ENCODE peak calls at places on chromosomes 16 and 17, in seven cellular contexts. One of them, this sample, is unnamed.

GRCh38 chr17:40363480-40363838 is 1.1 kb downstream of the GJD3 start:
- DNase-seq in immature natural killer cell: no peak
- DNase-seq in fibroblast of the conjunctiva: no peak
- DNase-seq in Daoy: no peak
- DNase-seq in activated T-cell treated with anti-CD3 and anti-CD28 coated beads for 1 hour: no peak
- DNase-seq in SW480: no peak
- DNase-seq in natural killer cell treated with Interleukin-12 subunit alpha and Interleukin-12 subunit beta and Interleukin-15 and Interleukin-18, amount 100 ng/mL, for 72 hours: no peak
- DNase-seq in this sample: no peak

GRCh38 chr17:28363186-28363585 is 1.8 kb downstream of the SEBOX start:
- DNase-seq in Daoy: no peak
- DNase-seq in fibroblast of the conjunctiva: no peak
- DNase-seq in immature natural killer cell: no peak
- DNase-seq in SW480: no peak
- DNase-seq in activated T-cell treated with anti-CD3 and anti-CD28 coated beads for 1 hour: no peak
- DNase-seq in natural killer cell treated with Interleukin-12 subunit alpha and Interleukin-12 subunit beta and Interleukin-15 and Interleukin-18, amount 100 ng/mL, for 72 hours: no peak
- DNase-seq in this sample: no peak

GRCh38 chr17:18332909-18333489 is 17.9 kb downstream of the SMCR8 start:
- DNase-seq in activated T-cell treated with anti-CD3 and anti-CD28 coated beads for 1 hour: no peak
- DNase-seq in SW480: no peak
- DNase-seq in natural killer cell treated with Interleukin-12 subunit alpha and Interleukin-12 subunit beta and Interleukin-15 and Interleukin-18, amount 100 ng/mL, for 72 hours: no peak
- DNase-seq in Daoy: no peak
- DNase-seq in immature natural killer cell: no peak
- DNase-seq in fibroblast of the conjunctiva: no peak
- DNase-seq in this sample: no peak

GRCh38 chr17:41772586-41773189 is 13.8 kb downstream of the JUP start:
- DNase-seq in Daoy: no peak
- DNase-seq in SW480: no peak
- DNase-seq in fibroblast of the conjunctiva: no peak
- DNase-seq in natural killer cell treated with Interleukin-12 subunit alpha and Interleukin-12 subunit beta and Interleukin-15 and Interleukin-18, amount 100 ng/mL, for 72 hours: no peak
- DNase-seq in activated T-cell treated with anti-CD3 and anti-CD28 coated beads for 1 hour: no peak
- DNase-seq in immature natural killer cell: no peak
- DNase-seq in this sample: no peak

GRCh38 chr16:1159973-1160772 is 7.3 kb downstream of the CACNA1H start:
- DNase-seq in fibroblast of the conjunctiva: no peak
- DNase-seq in natural killer cell treated with Interleukin-12 subunit alpha and Interleukin-12 subunit beta and Interleukin-15 and Interleukin-18, amount 100 ng/mL, for 72 hours: no peak
- DNase-seq in immature natural killer cell: no peak
- DNase-seq in activated T-cell treated with anti-CD3 and anti-CD28 coated beads for 1 hour: no peak
- DNase-seq in Daoy: no peak
- DNase-seq in SW480: peak
- DNase-seq in this sample: no peak

GRCh38 chr17:22484826-22485225 is 792.5 kb downstream of the KCNJ18 start:
- DNase-seq in activated T-cell treated with anti-CD3 and anti-CD28 coated beads for 1 hour: no peak
- DNase-seq in fibroblast of the conjunctiva: no peak
- DNase-seq in immature natural killer cell: no peak
- DNase-seq in SW480: no peak
- DNase-seq in Daoy: no peak
- DNase-seq in natural killer cell treated with Interleukin-12 subunit alpha and Interleukin-12 subunit beta and Interleukin-15 and Interleukin-18, amount 100 ng/mL, for 72 hours: no peak
- DNase-seq in this sample: no peak

GRCh38 chr16:67441289-67441753 is 10.4 kb downstream of the HSD11B2 start:
- DNase-seq in immature natural killer cell: no peak
- DNase-seq in natural killer cell treated with Interleukin-12 subunit alpha and Interleukin-12 subunit beta and Interleukin-15 and Interleukin-18, amount 100 ng/mL, for 72 hours: no peak
- DNase-seq in SW480: peak
- DNase-seq in fibroblast of the conjunctiva: no peak
- DNase-seq in Daoy: no peak
- DNase-seq in activated T-cell treated with anti-CD3 and anti-CD28 coated beads for 1 hour: no peak
- DNase-seq in this sample: no peak

GRCh38 chr17:41065829-41066624 is at the start of gene KRTAP2-4:
- DNase-seq in SW480: peak
- DNase-seq in immature natural killer cell: no peak
- DNase-seq in Daoy: peak
- DNase-seq in natural killer cell treated with Interleukin-12 subunit alpha and Interleukin-12 subunit beta and Interleukin-15 and Interleukin-18, amount 100 ng/mL, for 72 hours: no peak
- DNase-seq in fibroblast of the conjunctiva: no peak
- DNase-seq in activated T-cell treated with anti-CD3 and anti-CD28 coated beads for 1 hour: no peak
- DNase-seq in this sample: no peak

GRCh38 chr17:45016823-45017222 is 34.6 kb downstream of the DCAKD start:
- DNase-seq in fibroblast of the conjunctiva: no peak
- DNase-seq in natural killer cell treated with Interleukin-12 subunit alpha and Interleukin-12 subunit beta and Interleukin-15 and Interleukin-18, amount 100 ng/mL, for 72 hours: no peak
- DNase-seq in Daoy: peak
- DNase-seq in activated T-cell treated with anti-CD3 and anti-CD28 coated beads for 1 hour: no peak
- DNase-seq in immature natural killer cell: no peak
- DNase-seq in SW480: no peak
- DNase-seq in this sample: no peak

GRCh38 chr16:21646721-21647561 is 5.5 kb downstream of the IGSF6 start:
- DNase-seq in immature natural killer cell: peak
- DNase-seq in Daoy: peak
- DNase-seq in natural killer cell treated with Interleukin-12 subunit alpha and Interleukin-12 subunit beta and Interleukin-15 and Interleukin-18, amount 100 ng/mL, for 72 hours: peak
- DNase-seq in SW480: peak
- DNase-seq in fibroblast of the conjunctiva: no peak
- DNase-seq in activated T-cell treated with anti-CD3 and anti-CD28 coated beads for 1 hour: peak
- DNase-seq in this sample: no peak

GRCh38 chr17:2427215-2427614 is 26.4 kb upstream of the MNT start:
- DNase-seq in activated T-cell treated with anti-CD3 and anti-CD28 coated beads for 1 hour: no peak
- DNase-seq in Daoy: no peak
- DNase-seq in fibroblast of the conjunctiva: no peak
- DNase-seq in SW480: no peak
- DNase-seq in natural killer cell treated with Interleukin-12 subunit alpha and Interleukin-12 subunit beta and Interleukin-15 and Interleukin-18, amount 100 ng/mL, for 72 hours: no peak
- DNase-seq in immature natural killer cell: no peak
- DNase-seq in this sample: no peak

GRCh38 chr16:49469930-49470451 is 96.4 kb downstream of the C16orf78 start:
- DNase-seq in SW480: no peak
- DNase-seq in activated T-cell treated with anti-CD3 and anti-CD28 coated beads for 1 hour: no peak
- DNase-seq in immature natural killer cell: no peak
- DNase-seq in fibroblast of the conjunctiva: no peak
- DNase-seq in natural killer cell treated with Interleukin-12 subunit alpha and Interleukin-12 subunit beta and Interleukin-15 and Interleukin-18, amount 100 ng/mL, for 72 hours: no peak
- DNase-seq in Daoy: no peak
- DNase-seq in this sample: no peak

GRCh38 chr17:68707032-68707431 is 105.9 kb upstream of the FAM20A start:
- DNase-seq in fibroblast of the conjunctiva: peak
- DNase-seq in Daoy: peak
- DNase-seq in SW480: no peak
- DNase-seq in activated T-cell treated with anti-CD3 and anti-CD28 coated beads for 1 hour: no peak
- DNase-seq in immature natural killer cell: no peak
- DNase-seq in natural killer cell treated with Interleukin-12 subunit alpha and Interleukin-12 subunit beta and Interleukin-15 and Interleukin-18, amount 100 ng/mL, for 72 hours: no peak
- DNase-seq in this sample: no peak

GRCh38 chr17:61996916-61997605 is 68.0 kb downstream of the MED13 start:
- DNase-seq in fibroblast of the conjunctiva: no peak
- DNase-seq in Daoy: no peak
- DNase-seq in activated T-cell treated with anti-CD3 and anti-CD28 coated beads for 1 hour: no peak
- DNase-seq in SW480: no peak
- DNase-seq in immature natural killer cell: no peak
- DNase-seq in natural killer cell treated with Interleukin-12 subunit alpha and Interleukin-12 subunit beta and Interleukin-15 and Interleukin-18, amount 100 ng/mL, for 72 hours: no peak
- DNase-seq in this sample: no peak

GRCh38 chr16:2044541-2044940 is 3.1 kb downstream of the NTHL1 start:
- DNase-seq in natural killer cell treated with Interleukin-12 subunit alpha and Interleukin-12 subunit beta and Interleukin-15 and Interleukin-18, amount 100 ng/mL, for 72 hours: no peak
- DNase-seq in fibroblast of the conjunctiva: no peak
- DNase-seq in immature natural killer cell: no peak
- DNase-seq in SW480: no peak
- DNase-seq in Daoy: no peak
- DNase-seq in activated T-cell treated with anti-CD3 and anti-CD28 coated beads for 1 hour: no peak
- DNase-seq in this sample: no peak

GRCh38 chr16:2977440-2977839 is 2.8 kb downstream of the PKMYT1 start:
- DNase-seq in SW480: no peak
- DNase-seq in immature natural killer cell: no peak
- DNase-seq in fibroblast of the conjunctiva: no peak
- DNase-seq in activated T-cell treated with anti-CD3 and anti-CD28 coated beads for 1 hour: no peak
- DNase-seq in natural killer cell treated with Interleukin-12 subunit alpha and Interleukin-12 subunit beta and Interleukin-15 and Interleukin-18, amount 100 ng/mL, for 72 hours: no peak
- DNase-seq in Daoy: no peak
- DNase-seq in this sample: no peak

GRCh38 chr17:80477647-80478478 is 1.5 kb upstream of the NPTX1 start:
- DNase-seq in SW480: no peak
- DNase-seq in Daoy: peak
- DNase-seq in fibroblast of the conjunctiva: no peak
- DNase-seq in activated T-cell treated with anti-CD3 and anti-CD28 coated beads for 1 hour: peak
- DNase-seq in immature natural killer cell: no peak
- DNase-seq in natural killer cell treated with Interleukin-12 subunit alpha and Interleukin-12 subunit beta and Interleukin-15 and Interleukin-18, amount 100 ng/mL, for 72 hours: no peak
- DNase-seq in this sample: no peak

GRCh38 chr17:38693700-38694329 is 11.3 kb upstream of the MLLT6 start:
- DNase-seq in Daoy: no peak
- DNase-seq in immature natural killer cell: no peak
- DNase-seq in activated T-cell treated with anti-CD3 and anti-CD28 coated beads for 1 hour: no peak
- DNase-seq in natural killer cell treated with Interleukin-12 subunit alpha and Interleukin-12 subunit beta and Interleukin-15 and Interleukin-18, amount 100 ng/mL, for 72 hours: no peak
- DNase-seq in SW480: no peak
- DNase-seq in fibroblast of the conjunctiva: peak
- DNase-seq in this sample: no peak

GRCh38 chr17:78019367-78019975 is 61.0 kb downstream of the TNRC6C start:
- DNase-seq in immature natural killer cell: no peak
- DNase-seq in activated T-cell treated with anti-CD3 and anti-CD28 coated beads for 1 hour: no peak
- DNase-seq in Daoy: no peak
- DNase-seq in fibroblast of the conjunctiva: no peak
- DNase-seq in natural killer cell treated with Interleukin-12 subunit alpha and Interleukin-12 subunit beta and Interleukin-15 and Interleukin-18, amount 100 ng/mL, for 72 hours: no peak
- DNase-seq in SW480: peak
- DNase-seq in this sample: no peak

GRCh38 chr17:19412510-19412909 is 1.5 kb downstream of the RNF112 start:
- DNase-seq in fibroblast of the conjunctiva: no peak
- DNase-seq in Daoy: no peak
- DNase-seq in activated T-cell treated with anti-CD3 and anti-CD28 coated beads for 1 hour: no peak
- DNase-seq in SW480: no peak
- DNase-seq in natural killer cell treated with Interleukin-12 subunit alpha and Interleukin-12 subunit beta and Interleukin-15 and Interleukin-18, amount 100 ng/mL, for 72 hours: no peak
- DNase-seq in immature natural killer cell: no peak
- DNase-seq in this sample: no peak

GRCh38 chr17:30586818-30587595 is 109.8 kb downstream of the GOSR1 start:
- DNase-seq in Daoy: peak
- DNase-seq in immature natural killer cell: no peak
- DNase-seq in fibroblast of the conjunctiva: no peak
- DNase-seq in natural killer cell treated with Interleukin-12 subunit alpha and Interleukin-12 subunit beta and Interleukin-15 and Interleukin-18, amount 100 ng/mL, for 72 hours: no peak
- DNase-seq in SW480: no peak
- DNase-seq in activated T-cell treated with anti-CD3 and anti-CD28 coated beads for 1 hour: no peak
- DNase-seq in this sample: no peak

GRCh38 chr17:48194097-48194550 is 86.6 kb downstream of the SNX11 start:
- DNase-seq in activated T-cell treated with anti-CD3 and anti-CD28 coated beads for 1 hour: no peak
- DNase-seq in fibroblast of the conjunctiva: no peak
- DNase-seq in Daoy: peak
- DNase-seq in natural killer cell treated with Interleukin-12 subunit alpha and Interleukin-12 subunit beta and Interleukin-15 and Interleukin-18, amount 100 ng/mL, for 72 hours: no peak
- DNase-seq in immature natural killer cell: no peak
- DNase-seq in SW480: peak
- DNase-seq in this sample: no peak

GRCh38 chr17:79645777-79646088 is 34.9 kb upstream of the RBFOX3 start:
- DNase-seq in activated T-cell treated with anti-CD3 and anti-CD28 coated beads for 1 hour: no peak
- DNase-seq in Daoy: no peak
- DNase-seq in SW480: no peak
- DNase-seq in immature natural killer cell: no peak
- DNase-seq in fibroblast of the conjunctiva: no peak
- DNase-seq in natural killer cell treated with Interleukin-12 subunit alpha and Interleukin-12 subunit beta and Interleukin-15 and Interleukin-18, amount 100 ng/mL, for 72 hours: peak
- DNase-seq in this sample: no peak

GRCh38 chr16:4682616-4683254 is 10.6 kb upstream of the NUDT16L1 start:
- DNase-seq in fibroblast of the conjunctiva: no peak
- DNase-seq in activated T-cell treated with anti-CD3 and anti-CD28 coated beads for 1 hour: no peak
- DNase-seq in natural killer cell treated with Interleukin-12 subunit alpha and Interleukin-12 subunit beta and Interleukin-15 and Interleukin-18, amount 100 ng/mL, for 72 hours: no peak
- DNase-seq in immature natural killer cell: no peak
- DNase-seq in Daoy: no peak
- DNase-seq in SW480: no peak
- DNase-seq in this sample: peak

GRCh38 chr17:45234641-45235040 is 13.0 kb downstream of the FMNL1 start:
- DNase-seq in Daoy: no peak
- DNase-seq in natural killer cell treated with Interleukin-12 subunit alpha and Interleukin-12 subunit beta and Interleukin-15 and Interleukin-18, amount 100 ng/mL, for 72 hours: peak
- DNase-seq in activated T-cell treated with anti-CD3 and anti-CD28 coated beads for 1 hour: no peak
- DNase-seq in immature natural killer cell: no peak
- DNase-seq in SW480: no peak
- DNase-seq in fibroblast of the conjunctiva: no peak
- DNase-seq in this sample: peak

GRCh38 chr16:85927326-85927725 is 28.4 kb downstream of the IRF8 start:
- DNase-seq in fibroblast of the conjunctiva: no peak
- DNase-seq in SW480: no peak
- DNase-seq in activated T-cell treated with anti-CD3 and anti-CD28 coated beads for 1 hour: no peak
- DNase-seq in Daoy: no peak
- DNase-seq in natural killer cell treated with Interleukin-12 subunit alpha and Interleukin-12 subunit beta and Interleukin-15 and Interleukin-18, amount 100 ng/mL, for 72 hours: no peak
- DNase-seq in immature natural killer cell: no peak
- DNase-seq in this sample: no peak

GRCh38 chr16:87661561-87661960 is 59.3 kb downstream of the JPH3 start:
- DNase-seq in immature natural killer cell: peak
- DNase-seq in fibroblast of the conjunctiva: no peak
- DNase-seq in natural killer cell treated with Interleukin-12 subunit alpha and Interleukin-12 subunit beta and Interleukin-15 and Interleukin-18, amount 100 ng/mL, for 72 hours: no peak
- DNase-seq in activated T-cell treated with anti-CD3 and anti-CD28 coated beads for 1 hour: peak
- DNase-seq in SW480: no peak
- DNase-seq in Daoy: peak
- DNase-seq in this sample: no peak

GRCh38 chr16:31453255-31454204 is 5.8 kb upstream of the ARMC5 start:
- DNase-seq in immature natural killer cell: no peak
- DNase-seq in Daoy: peak
- DNase-seq in activated T-cell treated with anti-CD3 and anti-CD28 coated beads for 1 hour: no peak
- DNase-seq in SW480: no peak
- DNase-seq in fibroblast of the conjunctiva: peak
- DNase-seq in natural killer cell treated with Interleukin-12 subunit alpha and Interleukin-12 subunit beta and Interleukin-15 and Interleukin-18, amount 100 ng/mL, for 72 hours: peak
- DNase-seq in this sample: no peak

GRCh38 chr16:66900721-66901441 is 17.8 kb downstream of the CDH16 start:
- DNase-seq in fibroblast of the conjunctiva: no peak
- DNase-seq in Daoy: no peak
- DNase-seq in natural killer cell treated with Interleukin-12 subunit alpha and Interleukin-12 subunit beta and Interleukin-15 and Interleukin-18, amount 100 ng/mL, for 72 hours: no peak
- DNase-seq in SW480: no peak
- DNase-seq in immature natural killer cell: no peak
- DNase-seq in activated T-cell treated with anti-CD3 and anti-CD28 coated beads for 1 hour: no peak
- DNase-seq in this sample: no peak

GRCh38 chr16:58421029-58421428 is 28.8 kb downstream of the GINS3 start:
- DNase-seq in fibroblast of the conjunctiva: no peak
- DNase-seq in immature natural killer cell: no peak
- DNase-seq in activated T-cell treated with anti-CD3 and anti-CD28 coated beads for 1 hour: no peak
- DNase-seq in natural killer cell treated with Interleukin-12 subunit alpha and Interleukin-12 subunit beta and Interleukin-15 and Interleukin-18, amount 100 ng/mL, for 72 hours: no peak
- DNase-seq in SW480: no peak
- DNase-seq in Daoy: peak
- DNase-seq in this sample: no peak

GRCh38 chr17:73900516-73900915 is 256.3 kb upstream of the SDK2 start:
- DNase-seq in immature natural killer cell: no peak
- DNase-seq in activated T-cell treated with anti-CD3 and anti-CD28 coated beads for 1 hour: no peak
- DNase-seq in natural killer cell treated with Interleukin-12 subunit alpha and Interleukin-12 subunit beta and Interleukin-15 and Interleukin-18, amount 100 ng/mL, for 72 hours: no peak
- DNase-seq in SW480: no peak
- DNase-seq in fibroblast of the conjunctiva: no peak
- DNase-seq in Daoy: no peak
- DNase-seq in this sample: no peak

GRCh38 chr17:82959990-82960418 is 119.4 kb upstream of the METRNL start:
- DNase-seq in immature natural killer cell: no peak
- DNase-seq in fibroblast of the conjunctiva: no peak
- DNase-seq in activated T-cell treated with anti-CD3 and anti-CD28 coated beads for 1 hour: no peak
- DNase-seq in SW480: no peak
- DNase-seq in natural killer cell treated with Interleukin-12 subunit alpha and Interleukin-12 subunit beta and Interleukin-15 and Interleukin-18, amount 100 ng/mL, for 72 hours: no peak
- DNase-seq in Daoy: no peak
- DNase-seq in this sample: no peak

GRCh38 chr17:77476920-77477805 is 336.4 kb downstream of the SEC14L1 start:
- DNase-seq in immature natural killer cell: no peak
- DNase-seq in natural killer cell treated with Interleukin-12 subunit alpha and Interleukin-12 subunit beta and Interleukin-15 and Interleukin-18, amount 100 ng/mL, for 72 hours: no peak
- DNase-seq in Daoy: peak
- DNase-seq in SW480: no peak
- DNase-seq in activated T-cell treated with anti-CD3 and anti-CD28 coated beads for 1 hour: no peak
- DNase-seq in fibroblast of the conjunctiva: peak
- DNase-seq in this sample: no peak

GRCh38 chr17:55324296-55324978 is 59.7 kb downstream of the HLF start:
- DNase-seq in immature natural killer cell: no peak
- DNase-seq in natural killer cell treated with Interleukin-12 subunit alpha and Interleukin-12 subunit beta and Interleukin-15 and Interleukin-18, amount 100 ng/mL, for 72 hours: no peak
- DNase-seq in fibroblast of the conjunctiva: no peak
- DNase-seq in activated T-cell treated with anti-CD3 and anti-CD28 coated beads for 1 hour: no peak
- DNase-seq in Daoy: no peak
- DNase-seq in SW480: no peak
- DNase-seq in this sample: no peak

GRCh38 chr17:2002767-2003329 is 22.3 kb downstream of the RTN4RL1 start:
- DNase-seq in immature natural killer cell: no peak
- DNase-seq in SW480: no peak
- DNase-seq in natural killer cell treated with Interleukin-12 subunit alpha and Interleukin-12 subunit beta and Interleukin-15 and Interleukin-18, amount 100 ng/mL, for 72 hours: no peak
- DNase-seq in Daoy: no peak
- DNase-seq in activated T-cell treated with anti-CD3 and anti-CD28 coated beads for 1 hour: no peak
- DNase-seq in fibroblast of the conjunctiva: no peak
- DNase-seq in this sample: no peak

This sample was measured in effector CD8-positive, alpha-beta T cell.